ENCODE peak calls at places on chromosomes 7 and 10, in seven cellular contexts. R, E, Y, N, Z, P and V are unnamed samples.

GRCh38 chr10:127762925-127763324 is 25.9 kb downstream of the FOXI2 start:
- DNase-seq in R (no peak), E (no peak), Y (no peak), N (no peak), Z (no peak), P (no peak), V (no peak)

GRCh38 chr7:1452205-1452604 is 7.1 kb downstream of the MICALL2 start:
- DNase-seq in R (no peak), E (peak; percentile 10), Y (no peak), N (no peak), Z (no peak), P (no peak), V (no peak)

GRCh38 chr10:33365871-33366411 is 31.5 kb upstream of the NRP1 start:
- DNase-seq in R (peak; percentile 92), E (no peak), Y (no peak), N (no peak), Z (no peak), P (no peak), V (no peak)

GRCh38 chr7:29265208-29265923 is 70.8 kb downstream of the CHN2 start:
- DNase-seq in R (peak; percentile 85), E (no peak), Y (peak; percentile 60), N (no peak), Z (no peak), P (no peak), V (no peak)

GRCh38 chr10:130571674-130572073 is 435.5 kb downstream of the GLRX3 start:
- DNase-seq in R (no peak), E (no peak), Y (no peak), N (no peak), Z (no peak), P (no peak), V (no peak)

GRCh38 chr10:90417466-90418210 is 440.2 kb downstream of the HTR7 start:
- DNase-seq in R (no peak), E (no peak), Y (no peak), N (no peak), Z (no peak), P (no peak), V (no peak)

GRCh38 chr7:25731035-25731880 is 420.7 kb upstream of the NFE2L3 start:
- DNase-seq in R (no peak), E (no peak), Y (no peak), N (no peak), Z (no peak), P (no peak), V (no peak)

GRCh38 chr10:110918269-110918632 is 729 bp downstream of the BBIP1 start:
- DNase-seq in R (peak; percentile 99), E (no peak), Y (peak; percentile 97), N (peak; percentile 93), Z (no peak), P (no peak), V (no peak)

GRCh38 chr7:64618785-64619456 is 47.0 kb upstream of the ZNF107 start:
- DNase-seq in R (peak; percentile 68), E (no peak), Y (peak; percentile 27), N (no peak), Z (peak; percentile 20), P (peak; percentile 1), V (no peak)

GRCh38 chr7:55065511-55066229 is 46.9 kb downstream of the EGFR start:
- DNase-seq in R (peak; percentile 93), E (no peak), Y (no peak), N (no peak), Z (no peak), P (no peak), V (no peak)

GRCh38 chr10:132458595-132459251 is 61.7 kb downstream of the PWWP2B start:
- DNase-seq in R (peak; percentile 55), E (peak; percentile 69), Y (peak; percentile 98), N (peak; percentile 70), Z (peak; percentile 80), P (no peak), V (peak; percentile 43)

GRCh38 chr10:43128331-43128730 is 9.9 kb upstream of the CSGALNACT2 start:
- DNase-seq in R (no peak), E (no peak), Y (no peak), N (peak; percentile 8), Z (peak; percentile 7), P (no peak), V (no peak)

GRCh38 chr7:81470084-81470723 is 299.6 kb downstream of the HGF start:
- DNase-seq in R (peak; percentile 84), E (peak; percentile 25), Y (peak; percentile 73), N (peak; percentile 43), Z (no peak), P (peak; percentile 62), V (no peak)

GRCh38 chr7:104045183-104045582 is 55.7 kb upstream of the RELN start:
- DNase-seq in R (peak; percentile 8), E (no peak), Y (no peak), N (no peak), Z (no peak), P (no peak), V (no peak)

GRCh38 chr10:11328264-11329054 is 283.0 kb downstream of the USP6NL start:
- DNase-seq in R (peak; percentile 55), E (no peak), Y (no peak), N (no peak), Z (no peak), P (no peak), V (no peak)

GRCh38 chr7:132592238-132592946 is 16.1 kb upstream of the PLXNA4 start:
- DNase-seq in R (no peak), E (no peak), Y (no peak), N (no peak), Z (no peak), P (no peak), V (no peak)

GRCh38 chr7:96004598-96004997 is 232.2 kb downstream of the DYNC1I1 start:
- DNase-seq in R (peak; percentile 80), E (no peak), Y (no peak), N (no peak), Z (no peak), P (no peak), V (no peak)

GRCh38 chr7:24891173-24891787 is 88.7 kb downstream of the OSBPL3 start:
- DNase-seq in R (peak; percentile 18), E (no peak), Y (no peak), N (no peak), Z (no peak), P (no peak), V (no peak)

GRCh38 chr7:140238778-140239652 is 62.2 kb upstream of the KDM7A start:
- DNase-seq in R (no peak), E (no peak), Y (peak; percentile 98), N (no peak), Z (no peak), P (peak; percentile 19), V (no peak)

GRCh38 chr7:18177815-18178660 is 150.4 kb upstream of the PRPS1L1 start:
- DNase-seq in R (no peak), E (peak; percentile 10), Y (no peak), N (no peak), Z (no peak), P (no peak), V (no peak)

GRCh38 chr7:132286836-132287235 is 289.4 kb downstream of the PLXNA4 start:
- DNase-seq in R (no peak), E (no peak), Y (no peak), N (no peak), Z (no peak), P (no peak), V (no peak)

GRCh38 chr7:42495251-42495650 is 258.2 kb upstream of the GLI3 start:
- DNase-seq in R (peak; percentile 37), E (no peak), Y (no peak), N (no peak), Z (no peak), P (no peak), V (no peak)

GRCh38 chr10:112374724-112375541 is 1.0 kb downstream of the ACSL5 start:
- DNase-seq in R (peak; percentile 22), E (peak; percentile 12), Y (no peak), N (peak; percentile 45), Z (no peak), P (no peak), V (no peak)

GRCh38 chr10:32446701-32447406 is 914 bp downstream of the CCDC7 start:
- DNase-seq in R (peak; percentile 72), E (peak; percentile 20), Y (peak; percentile 28), N (no peak), Z (no peak), P (no peak), V (no peak)

GRCh38 chr10:67549390-67549789 is 146.6 kb downstream of the CTNNA3 start:
- DNase-seq in R (no peak), E (no peak), Y (no peak), N (no peak), Z (no peak), P (no peak), V (no peak)

GRCh38 chr7:142357953-142358520 is 100.2 kb upstream of the PRSS58 start:
- DNase-seq in R (peak; percentile 76), E (peak; percentile 31), Y (peak; percentile 63), N (peak; percentile 46), Z (peak; percentile 29), P (no peak), V (no peak)

GRCh38 chr7:150003304-150003810 is 129.6 kb downstream of the ATP6V0E2 start:
- DNase-seq in R (no peak), E (no peak), Y (no peak), N (no peak), Z (no peak), P (no peak), V (no peak)

GRCh38 chr7:50807026-50807730 is 24.5 kb upstream of the GRB10 start:
- DNase-seq in R (peak; percentile 66), E (no peak), Y (no peak), N (no peak), Z (no peak), P (no peak), V (no peak)